ENCODE peak calls at places on chromosomes 11 and 22, in seven cellular contexts. J is HTR-8/SVneo; A is EL; V is T-cell; S is colonic mucosa; F is fibroblast of the conjunctiva; O is stimulated activated CD4-positive, alpha-beta T cell treated with anti-CD3 and anti-CD28 coated beads, TNF-alpha, amount 100 ng/mL, for 1 hour. Z is an unnamed sample.
A peak's percentile ranks its signal among the peaks of the same experiment; 100 is the strongest.

GRCh38 chr11:69065136-69065710 is 16.5 kb downstream of the TPCN2 start:
- DNase-seq in O (no peak), V (no peak), J (no peak), A (no peak), S (no peak), F (no peak), Z (no peak)

GRCh38 chr11:75402002-75402773 is 2.9 kb downstream of the RPS3 start:
- DNase-seq in F (no peak), V (no peak), J (no peak), S (no peak), O (no peak), A (no peak), Z (no peak)

GRCh38 chr11:10487002-10487647 is 32.1 kb downstream of the AMPD3 start:
- DNase-seq in O (no peak), J (no peak), F (no peak), A (no peak), S (no peak), V (no peak), Z (no peak)

GRCh38 chr11:94450061-94450460 is 43.6 kb downstream of the MRE11 start:
- DNase-seq in O (no peak), S (no peak), J (no peak), V (no peak), A (peak; percentile 12), F (no peak), Z (no peak)

GRCh38 chr22:38718414-38718813 is 12.7 kb downstream of the GTPBP1 start:
- DNase-seq in V (no peak), S (peak; percentile 84), F (no peak), J (peak; percentile 75), A (peak; percentile 91), O (no peak), Z (peak; percentile 49)

GRCh38 chr22:30314918-30315317 is 11.8 kb downstream of the TBC1D10A start:
- DNase-seq in V (no peak), S (no peak), F (no peak), A (peak; percentile 71), O (no peak), J (no peak), Z (no peak)

GRCh38 chr22:45039206-45039605 is 29.4 kb upstream of the PHF21B start:
- DNase-seq in S (no peak), J (no peak), V (no peak), O (no peak), A (no peak), F (no peak), Z (no peak)

GRCh38 chr11:27233654-27234042 is 129.4 kb downstream of the CCDC34 start:
- DNase-seq in J (no peak), A (no peak), S (no peak), O (no peak), V (no peak), F (no peak), Z (no peak)

GRCh38 chr22:40452730-40453487 is 82.5 kb downstream of the SGSM3 start:
- DNase-seq in V (no peak), O (no peak), J (no peak), A (no peak), F (no peak), S (no peak), Z (no peak)

GRCh38 chr22:19180234-19180633 is 1.7 kb upstream of the SLC25A1 start:
- DNase-seq in S (no peak), J (no peak), V (no peak), F (no peak), O (no peak), A (no peak), Z (no peak)

GRCh38 chr22:18973264-18974031 is 37.4 kb upstream of the PRODH start:
- DNase-seq in A (no peak), O (no peak), V (no peak), F (no peak), J (no peak), S (no peak), Z (no peak)

GRCh38 chr11:32400196-32400595 is 35.1 kb downstream of the WT1 start:
- DNase-seq in S (no peak), J (peak; percentile 61), A (peak; percentile 17), F (no peak), V (no peak), O (no peak), Z (no peak)

GRCh38 chr11:76682681-76683080 is 12.1 kb upstream of the LRRC32 start:
- DNase-seq in S (no peak), A (no peak), V (no peak), O (no peak), F (no peak), J (no peak), Z (no peak)

GRCh38 chr22:19419086-19419463 is 12.5 kb downstream of the HIRA start:
- DNase-seq in A (no peak), O (no peak), S (no peak), F (no peak), V (peak; percentile 10), J (no peak), Z (no peak)

GRCh38 chr11:90204832-90205646 is 17.8 kb downstream of the CHORDC1 start:
- DNase-seq in F (peak; percentile 58), V (no peak), A (peak; percentile 53), S (no peak), O (no peak), J (peak; percentile 23), Z (no peak)

GRCh38 chr11:125084761-125085231 is 21.7 kb downstream of the SLC37A2 start:
- DNase-seq in J (no peak), S (no peak), F (no peak), V (no peak), O (no peak), A (no peak), Z (no peak)

GRCh38 chr11:12241401-12241800 is 131.0 kb downstream of the MICAL2 start:
- DNase-seq in A (no peak), J (no peak), S (no peak), V (no peak), F (no peak), O (no peak), Z (no peak)

GRCh38 chr11:76794371-76795284 is 11.5 kb downstream of the TSKU start:
- DNase-seq in O (no peak), F (no peak), A (no peak), J (no peak), V (no peak), S (no peak), Z (no peak)

GRCh38 chr11:66886671-66887221 is 29.9 kb downstream of the LRFN4 start:
- DNase-seq in A (peak; percentile 20), F (no peak), J (no peak), S (no peak), V (no peak), O (no peak), Z (no peak)

GRCh38 chr11:67373916-67374570 is 645 bp upstream of the CLCF1 start:
- DNase-seq in J (peak; percentile 93), A (peak; percentile 99), O (no peak), V (no peak), F (peak; percentile 94), S (peak; percentile 79), Z (peak; percentile 93)

GRCh38 chr11:71255323-71255722 is 2.9 kb upstream of the SHANK2 start:
- DNase-seq in A (no peak), O (no peak), F (no peak), V (no peak), S (peak; percentile 50), J (no peak), Z (no peak)

GRCh38 chr22:17542452-17542851 is 20.8 kb upstream of the SLC25A18 start:
- DNase-seq in V (no peak), A (no peak), J (no peak), S (no peak), O (no peak), F (no peak), Z (no peak)

GRCh38 chr11:2474059-2474901 is 29.5 kb downstream of the KCNQ1 start:
- DNase-seq in S (peak; percentile 70), V (no peak), A (no peak), F (no peak), O (no peak), J (no peak), Z (no peak)

GRCh38 chr11:102767800-102768199 is 12.6 kb downstream of the MMP10 start:
- DNase-seq in A (no peak), O (no peak), V (no peak), F (no peak), J (no peak), S (no peak), Z (no peak)

GRCh38 chr11:67303989-67304411 is 670 bp downstream of the SSH3 start:
- DNase-seq in J (peak; percentile 57), A (peak; percentile 33), O (no peak), F (no peak), V (no peak), S (peak; percentile 34), Z (no peak)

GRCh38 chr11:10305262-10305963 is 540 bp downstream of the ADM start:
- DNase-seq in V (no peak), A (no peak), J (no peak), S (peak; percentile 60), F (no peak), O (no peak), Z (peak; percentile 96)

GRCh38 chr11:15793032-15793996 is 563.0 kb downstream of the SOX6 start:
- DNase-seq in V (no peak), S (no peak), F (no peak), A (peak; percentile 78), J (no peak), O (no peak), Z (peak; percentile 15)

GRCh38 chr22:45240137-45240809 is 421 bp downstream of the KIAA0930 start:
- DNase-seq in A (peak; percentile 34), V (no peak), F (no peak), J (peak; percentile 10), S (peak; percentile 41), O (no peak), Z (no peak)

GRCh38 chr11:14029971-14030531 is 67.5 kb downstream of the SPON1 start:
- DNase-seq in J (no peak), V (no peak), A (peak; percentile 47), O (no peak), S (peak; percentile 67), F (peak; percentile 36), Z (no peak)

GRCh38 chr11:75242722-75243600 is 2.4 kb downstream of the TPBGL start:
- DNase-seq in A (no peak), F (no peak), V (no peak), O (no peak), S (no peak), J (no peak), Z (no peak)

GRCh38 chr11:67179892-67180490 is 60.9 kb downstream of the KDM2A start:
- DNase-seq in F (no peak), O (no peak), A (peak; percentile 12), J (no peak), S (no peak), V (no peak), Z (no peak)

Z was measured in T1000.